ENCODE peak calls at places on chromosomes 6 and 20, in five cellular contexts. One of them, this sample, is unnamed. For H3K27me3, the result is how much of the 10 kb centered on the place peaks cover.

GRCh38 chr6:43771858-43772570 is 2.0 kb downstream of the VEGFA start:
- DNase-seq in fibroblast of lung: peak
- DNase-seq in dorsolateral prefrontal cortex: no peak
- DNase-seq in left lung: peak
- DNase-seq in pancreas: peak
- DNase-seq in this sample: peak

GRCh38 chr20:3808141-3808479 is 12.0 kb downstream of the CDC25B start:
- DNase-seq in fibroblast of lung: peak
- DNase-seq in dorsolateral prefrontal cortex: peak
- DNase-seq in left lung: peak
- DNase-seq in pancreas: peak
- DNase-seq in this sample: no peak

GRCh38 chr6:41594326-41594725 is 43.9 kb upstream of the MDFI start:
- DNase-seq in fibroblast of lung: no peak
- DNase-seq in dorsolateral prefrontal cortex: no peak
- DNase-seq in left lung: no peak
- DNase-seq in pancreas: no peak
- DNase-seq in this sample: no peak

GRCh38 chr20:62876826-62877728 is 15.5 kb upstream of the TCFL5 start:
- DNase-seq in fibroblast of lung: no peak
- DNase-seq in dorsolateral prefrontal cortex: no peak
- DNase-seq in left lung: no peak
- DNase-seq in pancreas: peak
- DNase-seq in this sample: no peak

GRCh38 chr6:170292111-170292777 is 1.4 kb upstream of the DLL1 start:
- DNase-seq in fibroblast of lung: no peak
- DNase-seq in dorsolateral prefrontal cortex: peak
- DNase-seq in left lung: no peak
- DNase-seq in pancreas: no peak
- DNase-seq in this sample: no peak

GRCh38 chr6:9621276-9621675 is 793.6 kb downstream of the TFAP2A start:
- DNase-seq in fibroblast of lung: peak
- DNase-seq in dorsolateral prefrontal cortex: no peak
- DNase-seq in left lung: no peak
- DNase-seq in pancreas: no peak
- DNase-seq in this sample: no peak

GRCh38 chr20:1003920-1004697 is 2.0 kb upstream of the RSPO4 start:
- DNase-seq in fibroblast of lung: no peak
- DNase-seq in dorsolateral prefrontal cortex: no peak
- DNase-seq in left lung: no peak
- DNase-seq in pancreas: no peak
- DNase-seq in this sample: no peak

GRCh38 chr6:14661188-14661587 is 543.6 kb downstream of the CD83 start:
- DNase-seq in fibroblast of lung: no peak
- DNase-seq in dorsolateral prefrontal cortex: no peak
- DNase-seq in left lung: no peak
- DNase-seq in pancreas: no peak
- DNase-seq in this sample: no peak

GRCh38 chr6:17584241-17584803 is 15.8 kb upstream of the FAM8A1 start:
- DNase-seq in fibroblast of lung: peak
- DNase-seq in dorsolateral prefrontal cortex: no peak
- DNase-seq in left lung: no peak
- DNase-seq in pancreas: peak
- DNase-seq in this sample: peak

GRCh38 chr6:112936476-112936875 is 589.3 kb downstream of the RFPL4B start:
- DNase-seq in fibroblast of lung: peak
- DNase-seq in dorsolateral prefrontal cortex: no peak
- DNase-seq in left lung: no peak
- DNase-seq in pancreas: no peak
- DNase-seq in this sample: no peak

GRCh38 chr6:37667050-37667814 is 30.5 kb downstream of the MDGA1 start:
- DNase-seq in fibroblast of lung: peak
- DNase-seq in dorsolateral prefrontal cortex: no peak
- DNase-seq in left lung: no peak
- DNase-seq in pancreas: no peak
- DNase-seq in this sample: no peak

GRCh38 chr6:13666194-13667105 is 45.2 kb downstream of the RANBP9 start:
- DNase-seq in fibroblast of lung: peak
- DNase-seq in dorsolateral prefrontal cortex: no peak
- DNase-seq in left lung: no peak
- DNase-seq in pancreas: no peak
- DNase-seq in this sample: no peak

GRCh38 chr6:117389227-117390057 is 36.3 kb downstream of the ROS1 start:
- DNase-seq in fibroblast of lung: no peak
- DNase-seq in dorsolateral prefrontal cortex: no peak
- DNase-seq in left lung: no peak
- DNase-seq in pancreas: no peak
- DNase-seq in this sample: no peak

GRCh38 chr20:25669826-25670422 is 26.7 kb downstream of the ZNF337 start:
- DNase-seq in fibroblast of lung: peak
- DNase-seq in dorsolateral prefrontal cortex: no peak
- DNase-seq in left lung: no peak
- DNase-seq in pancreas: no peak
- DNase-seq in this sample: no peak

GRCh38 chr6:13846841-13847240 is 32.5 kb upstream of the MCUR1 start:
- DNase-seq in fibroblast of lung: no peak
- DNase-seq in dorsolateral prefrontal cortex: no peak
- DNase-seq in left lung: peak
- DNase-seq in pancreas: no peak
- DNase-seq in this sample: no peak

GRCh38 chr20:23339986-23340385 is 10.6 kb upstream of the NXT1 start:
- DNase-seq in fibroblast of lung: no peak
- DNase-seq in dorsolateral prefrontal cortex: no peak
- DNase-seq in left lung: no peak
- DNase-seq in pancreas: no peak
- DNase-seq in this sample: no peak

GRCh38 chr20:3485913-3486312 is 15.1 kb downstream of the ATRN start:
- DNase-seq in fibroblast of lung: no peak
- DNase-seq in dorsolateral prefrontal cortex: no peak
- DNase-seq in left lung: no peak
- DNase-seq in pancreas: no peak
- DNase-seq in this sample: no peak

GRCh38 chr6:48747040-48747439 is 636.0 kb upstream of the PTCHD4 start:
- DNase-seq in fibroblast of lung: no peak
- DNase-seq in dorsolateral prefrontal cortex: no peak
- DNase-seq in left lung: no peak
- DNase-seq in pancreas: no peak
- DNase-seq in this sample: no peak

GRCh38 chr6:3516094-3516493 is 59.2 kb upstream of the SLC22A23 start:
- DNase-seq in fibroblast of lung: no peak
- DNase-seq in dorsolateral prefrontal cortex: no peak
- DNase-seq in left lung: no peak
- DNase-seq in pancreas: no peak
- DNase-seq in this sample: no peak

GRCh38 chr20:36591854-36592641 is 13.5 kb upstream of the RAB5IF start:
- DNase-seq in fibroblast of lung: no peak
- DNase-seq in dorsolateral prefrontal cortex: peak
- DNase-seq in left lung: no peak
- DNase-seq in pancreas: no peak
- DNase-seq in this sample: peak

GRCh38 chr6:136034422-136034821 is 182.9 kb downstream of the PDE7B start:
- DNase-seq in fibroblast of lung: no peak
- DNase-seq in dorsolateral prefrontal cortex: no peak
- DNase-seq in left lung: no peak
- DNase-seq in pancreas: no peak
- DNase-seq in this sample: no peak

GRCh38 chr6:1371933-1372332 is 17.4 kb upstream of the FOXF2 start:
- DNase-seq in fibroblast of lung: no peak
- DNase-seq in dorsolateral prefrontal cortex: no peak
- DNase-seq in left lung: no peak
- DNase-seq in pancreas: no peak
- DNase-seq in this sample: no peak

GRCh38 chr20:37534401-37535157 is 6.9 kb upstream of the BLCAP start:
- DNase-seq in fibroblast of lung: peak
- DNase-seq in dorsolateral prefrontal cortex: no peak
- DNase-seq in left lung: no peak
- DNase-seq in pancreas: peak
- DNase-seq in this sample: no peak

GRCh38 chr6:53822355-53823115 is 27.7 kb downstream of the LRRC1 start:
- DNase-seq in fibroblast of lung: no peak
- DNase-seq in dorsolateral prefrontal cortex: no peak
- DNase-seq in left lung: no peak
- DNase-seq in pancreas: no peak
- DNase-seq in this sample: no peak

GRCh38 chr6:96116674-96117073 is 100.9 kb downstream of the FUT9 start:
- DNase-seq in fibroblast of lung: no peak
- DNase-seq in dorsolateral prefrontal cortex: no peak
- DNase-seq in left lung: no peak
- DNase-seq in pancreas: no peak
- DNase-seq in this sample: no peak

DNA sequence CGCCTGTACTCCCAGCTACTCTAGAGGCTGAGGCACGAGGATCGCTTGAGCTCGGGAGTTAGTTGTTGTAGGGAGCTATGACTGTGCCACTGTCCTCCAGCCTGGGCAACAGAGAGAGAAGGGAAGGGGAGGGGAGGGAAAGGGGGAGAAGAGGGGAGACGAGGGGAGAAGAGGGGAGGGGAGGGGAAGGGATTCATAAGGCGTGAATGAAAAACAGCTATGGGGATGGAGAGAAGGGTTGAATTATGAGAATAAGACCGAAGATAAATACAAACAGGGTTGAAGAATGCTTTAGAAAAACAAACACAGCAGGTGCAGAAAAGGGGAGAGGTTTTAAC is 106.0 kb downstream of the TRIM27 start:
- DNase-seq in fibroblast of lung: no peak
- DNase-seq in dorsolateral prefrontal cortex: no peak
- DNase-seq in left lung: no peak
- DNase-seq in pancreas: no peak
- DNase-seq in this sample: no peak
- H3K27me3 ChIP-seq in fibroblast of lung: under half
- H3K27me3 ChIP-seq in dorsolateral prefrontal cortex: half or more
- H3K27me3 ChIP-seq in left lung: half or more
- H3K27me3 ChIP-seq in pancreas: under half
- H3K27me3 ChIP-seq in this sample: half or more

GRCh38 chr6:163406320-163406719 is 8.2 kb upstream of the QKI start:
- DNase-seq in fibroblast of lung: no peak
- DNase-seq in dorsolateral prefrontal cortex: no peak
- DNase-seq in left lung: no peak
- DNase-seq in pancreas: no peak
- DNase-seq in this sample: no peak
- H3K4me3 ChIP-seq in fibroblast of lung: peak
- H3K4me3 ChIP-seq in dorsolateral prefrontal cortex: peak
- H3K4me3 ChIP-seq in left lung: peak
- H3K4me3 ChIP-seq in pancreas: no peak
- H3K4me3 ChIP-seq in this sample: peak

GRCh38 chr20:18677126-18677525 is 89.3 kb downstream of the DTD1 start:
- DNase-seq in fibroblast of lung: no peak
- DNase-seq in dorsolateral prefrontal cortex: no peak
- DNase-seq in left lung: no peak
- DNase-seq in pancreas: no peak
- DNase-seq in this sample: no peak

GRCh38 chr20:18678599-18678998 is 90.7 kb downstream of the DTD1 start:
- DNase-seq in fibroblast of lung: no peak
- DNase-seq in dorsolateral prefrontal cortex: no peak
- DNase-seq in left lung: no peak
- DNase-seq in pancreas: no peak
- DNase-seq in this sample: no peak

GRCh38 chr20:18676366-18676765 is 88.5 kb downstream of the DTD1 start:
- DNase-seq in fibroblast of lung: no peak
- DNase-seq in dorsolateral prefrontal cortex: no peak
- DNase-seq in left lung: no peak
- DNase-seq in pancreas: no peak
- DNase-seq in this sample: no peak

GRCh38 chr20:18683839-18684238 is 96.0 kb downstream of the DTD1 start:
- DNase-seq in fibroblast of lung: no peak
- DNase-seq in dorsolateral prefrontal cortex: no peak
- DNase-seq in left lung: no peak
- DNase-seq in pancreas: no peak
- DNase-seq in this sample: no peak

DNA sequence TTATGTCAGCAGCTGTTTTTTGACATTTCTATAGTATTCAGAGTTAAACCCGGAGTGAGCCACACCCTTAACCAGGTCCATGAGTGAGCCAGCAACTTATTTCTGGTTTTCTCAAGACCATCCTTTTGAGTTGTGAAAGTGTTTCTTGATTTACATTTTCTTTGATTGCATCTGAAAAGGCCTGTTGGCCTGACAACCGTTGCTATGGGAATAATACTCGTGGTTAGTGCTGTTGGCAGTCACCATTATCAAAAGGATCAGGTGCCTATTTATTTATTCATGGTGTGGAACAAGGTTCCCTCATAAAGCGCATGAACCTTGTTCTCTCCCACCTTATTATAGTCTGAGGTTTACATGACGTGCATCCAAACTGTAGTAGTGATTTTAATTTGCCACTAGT is 91.2 kb downstream of the DTD1 start:
- DNase-seq in fibroblast of lung: peak
- DNase-seq in dorsolateral prefrontal cortex: no peak
- DNase-seq in left lung: no peak
- DNase-seq in pancreas: no peak
- DNase-seq in this sample: no peak
- H3K27me3 ChIP-seq in fibroblast of lung: under half
- H3K27me3 ChIP-seq in dorsolateral prefrontal cortex: under half
- H3K27me3 ChIP-seq in left lung: under half
- H3K27me3 ChIP-seq in pancreas: under half
- H3K27me3 ChIP-seq in this sample: under half

DNA sequence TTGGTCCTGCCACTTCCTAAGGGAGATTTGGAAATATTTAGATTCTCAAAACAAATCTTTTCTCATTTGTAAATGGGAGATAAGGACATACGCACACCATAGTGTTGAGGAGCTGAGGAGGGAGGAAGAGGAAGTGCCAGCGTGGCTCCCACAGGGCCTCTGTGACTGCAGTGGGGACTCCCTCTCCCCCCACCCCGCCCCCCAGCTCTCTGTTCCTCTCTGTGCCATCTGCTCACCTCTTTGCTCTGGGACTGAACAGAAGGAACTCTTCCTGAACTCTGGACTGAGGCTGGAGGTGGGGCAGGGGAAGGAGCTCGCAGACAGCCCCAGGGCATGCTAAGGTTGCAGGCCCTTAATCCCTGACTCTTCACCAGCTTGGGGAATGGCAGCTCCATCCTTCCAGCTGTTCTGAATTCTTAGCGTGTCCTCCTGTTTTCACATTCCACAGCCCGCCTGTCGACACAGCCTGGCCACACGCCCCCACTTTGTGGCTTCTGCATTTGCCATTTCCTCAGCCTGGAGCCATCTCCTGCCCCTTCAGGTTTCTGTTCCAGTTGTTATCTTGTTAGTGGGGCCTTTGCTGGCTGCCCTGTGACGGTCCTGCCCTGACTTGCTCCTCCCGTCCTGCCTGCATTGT is 11.5 kb downstream of the DDX27 start:
- DNase-seq in fibroblast of lung: no peak
- DNase-seq in dorsolateral prefrontal cortex: no peak
- DNase-seq in left lung: no peak
- DNase-seq in pancreas: no peak
- DNase-seq in this sample: no peak
- H3K4me3 ChIP-seq in fibroblast of lung: no peak
- H3K4me3 ChIP-seq in dorsolateral prefrontal cortex: no peak
- H3K4me3 ChIP-seq in left lung: no peak
- H3K4me3 ChIP-seq in pancreas: no peak
- H3K4me3 ChIP-seq in this sample: no peak

DNA sequence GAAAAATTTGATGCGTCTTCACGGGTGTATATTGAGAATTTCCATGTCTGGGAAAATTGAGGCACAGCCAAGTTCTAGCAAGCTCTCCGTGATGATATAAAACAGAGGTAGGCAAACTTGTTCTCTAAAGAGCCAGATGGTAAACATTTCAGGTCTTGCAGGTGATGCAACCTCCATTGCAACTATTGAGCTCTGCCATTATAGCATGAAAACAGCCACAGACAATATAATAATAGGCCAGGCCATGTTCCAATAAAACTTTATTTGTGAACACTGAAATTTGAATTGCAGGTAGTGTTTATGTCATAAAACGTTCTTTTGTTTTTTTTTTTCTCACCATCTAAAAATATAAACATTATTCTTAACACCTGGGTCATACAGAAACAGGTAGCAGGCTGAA is 168.2 kb downstream of the ZNF217 start:
- DNase-seq in fibroblast of lung: no peak
- DNase-seq in dorsolateral prefrontal cortex: no peak
- DNase-seq in left lung: no peak
- DNase-seq in pancreas: no peak
- DNase-seq in this sample: no peak
- H3K27me3 ChIP-seq in fibroblast of lung: under half
- H3K27me3 ChIP-seq in dorsolateral prefrontal cortex: under half
- H3K27me3 ChIP-seq in left lung: under half
- H3K27me3 ChIP-seq in pancreas: under half
- H3K27me3 ChIP-seq in this sample: under half